ENCODE peak calls at places on chromosomes 1 and 21, in nine cellular contexts. One of them, this sample, is unnamed.

GRCh38 chr1:79887059-79887458 is 880.5 kb upstream of the ADGRL4 start:
- DNase-seq in AG08395: no peak
- DNase-seq in ELR: no peak
- DNase-seq in colonic mucosa: no peak
- DNase-seq in smooth muscle cell of the brain vasculature: no peak
- DNase-seq in GM04503: no peak
- DNase-seq in lower lobe of right lung: no peak
- DNase-seq in left colon: no peak
- DNase-seq in stimulated activated CD8-positive, alpha-beta memory T cell treated with anti-CD3 and anti-CD28 coated beads, Interleukin-7, amount 100 ng/mL, for 1 hour: no peak
- DNase-seq in this sample: no peak

GRCh38 chr1:155882235-155882634 is 22.9 kb downstream of the SYT11 start:
- DNase-seq in GM04503: no peak
- DNase-seq in smooth muscle cell of the brain vasculature: no peak
- DNase-seq in ELR: no peak
- DNase-seq in colonic mucosa: no peak
- DNase-seq in AG08395: no peak
- DNase-seq in stimulated activated CD8-positive, alpha-beta memory T cell treated with anti-CD3 and anti-CD28 coated beads, Interleukin-7, amount 100 ng/mL, for 1 hour: no peak
- DNase-seq in lower lobe of right lung: no peak
- DNase-seq in left colon: no peak
- DNase-seq in this sample: no peak

GRCh38 chr1:197170538-197170937 is 24.1 kb upstream of the ASPM start:
- DNase-seq in colonic mucosa: no peak
- DNase-seq in AG08395: no peak
- DNase-seq in GM04503: no peak
- DNase-seq in smooth muscle cell of the brain vasculature: no peak
- DNase-seq in lower lobe of right lung: no peak
- DNase-seq in ELR: no peak
- DNase-seq in left colon: no peak
- DNase-seq in stimulated activated CD8-positive, alpha-beta memory T cell treated with anti-CD3 and anti-CD28 coated beads, Interleukin-7, amount 100 ng/mL, for 1 hour: no peak
- DNase-seq in this sample: no peak

GRCh38 chr1:225724251-225724650 is 53.4 kb upstream of the SRP9 start:
- DNase-seq in AG08395: no peak
- DNase-seq in colonic mucosa: no peak
- DNase-seq in lower lobe of right lung: no peak
- DNase-seq in GM04503: no peak
- DNase-seq in smooth muscle cell of the brain vasculature: no peak
- DNase-seq in ELR: no peak
- DNase-seq in left colon: no peak
- DNase-seq in stimulated activated CD8-positive, alpha-beta memory T cell treated with anti-CD3 and anti-CD28 coated beads, Interleukin-7, amount 100 ng/mL, for 1 hour: no peak
- DNase-seq in this sample: no peak

GRCh38 chr21:27225142-27225541 is 258.3 kb upstream of the ADAMTS5 start:
- DNase-seq in colonic mucosa: no peak
- DNase-seq in smooth muscle cell of the brain vasculature: no peak
- DNase-seq in lower lobe of right lung: no peak
- DNase-seq in left colon: no peak
- DNase-seq in AG08395: peak
- DNase-seq in GM04503: peak
- DNase-seq in ELR: peak
- DNase-seq in stimulated activated CD8-positive, alpha-beta memory T cell treated with anti-CD3 and anti-CD28 coated beads, Interleukin-7, amount 100 ng/mL, for 1 hour: no peak
- DNase-seq in this sample: no peak

GRCh38 chr21:41783476-41784150 is 16.8 kb upstream of the RIPK4 start:
- DNase-seq in stimulated activated CD8-positive, alpha-beta memory T cell treated with anti-CD3 and anti-CD28 coated beads, Interleukin-7, amount 100 ng/mL, for 1 hour: no peak
- DNase-seq in colonic mucosa: peak
- DNase-seq in left colon: peak
- DNase-seq in GM04503: no peak
- DNase-seq in lower lobe of right lung: no peak
- DNase-seq in smooth muscle cell of the brain vasculature: no peak
- DNase-seq in AG08395: no peak
- DNase-seq in ELR: peak
- DNase-seq in this sample: peak

GRCh38 chr1:25118554-25118953 is 113.7 kb downstream of the SYF2 start:
- DNase-seq in AG08395: no peak
- DNase-seq in colonic mucosa: no peak
- DNase-seq in lower lobe of right lung: no peak
- DNase-seq in stimulated activated CD8-positive, alpha-beta memory T cell treated with anti-CD3 and anti-CD28 coated beads, Interleukin-7, amount 100 ng/mL, for 1 hour: no peak
- DNase-seq in ELR: no peak
- DNase-seq in left colon: no peak
- DNase-seq in GM04503: no peak
- DNase-seq in smooth muscle cell of the brain vasculature: no peak
- DNase-seq in this sample: no peak

GRCh38 chr1:24203404-24203803 is 16.3 kb upstream of the IFNLR1 start:
- DNase-seq in AG08395: no peak
- DNase-seq in smooth muscle cell of the brain vasculature: no peak
- DNase-seq in GM04503: no peak
- DNase-seq in stimulated activated CD8-positive, alpha-beta memory T cell treated with anti-CD3 and anti-CD28 coated beads, Interleukin-7, amount 100 ng/mL, for 1 hour: no peak
- DNase-seq in colonic mucosa: no peak
- DNase-seq in lower lobe of right lung: no peak
- DNase-seq in ELR: no peak
- DNase-seq in left colon: peak
- DNase-seq in this sample: no peak

GRCh38 chr1:53206735-53207379 is 10.2 kb downstream of the CPT2 start:
- DNase-seq in left colon: no peak
- DNase-seq in stimulated activated CD8-positive, alpha-beta memory T cell treated with anti-CD3 and anti-CD28 coated beads, Interleukin-7, amount 100 ng/mL, for 1 hour: no peak
- DNase-seq in colonic mucosa: no peak
- DNase-seq in smooth muscle cell of the brain vasculature: no peak
- DNase-seq in ELR: no peak
- DNase-seq in AG08395: no peak
- DNase-seq in lower lobe of right lung: no peak
- DNase-seq in GM04503: no peak
- DNase-seq in this sample: no peak

GRCh38 chr1:147635342-147635741 is 35.0 kb downstream of the ACP6 start:
- DNase-seq in AG08395: no peak
- DNase-seq in ELR: no peak
- DNase-seq in left colon: no peak
- DNase-seq in colonic mucosa: no peak
- DNase-seq in stimulated activated CD8-positive, alpha-beta memory T cell treated with anti-CD3 and anti-CD28 coated beads, Interleukin-7, amount 100 ng/mL, for 1 hour: no peak
- DNase-seq in lower lobe of right lung: no peak
- DNase-seq in smooth muscle cell of the brain vasculature: no peak
- DNase-seq in GM04503: no peak
- DNase-seq in this sample: no peak

GRCh38 chr1:232521660-232522059 is 108.3 kb downstream of the SIPA1L2 start:
- DNase-seq in left colon: no peak
- DNase-seq in smooth muscle cell of the brain vasculature: no peak
- DNase-seq in stimulated activated CD8-positive, alpha-beta memory T cell treated with anti-CD3 and anti-CD28 coated beads, Interleukin-7, amount 100 ng/mL, for 1 hour: no peak
- DNase-seq in colonic mucosa: no peak
- DNase-seq in AG08395: no peak
- DNase-seq in lower lobe of right lung: no peak
- DNase-seq in ELR: no peak
- DNase-seq in GM04503: no peak
- DNase-seq in this sample: peak

GRCh38 chr1:10912441-10912840 is 100.0 kb upstream of the TARDBP start:
- DNase-seq in stimulated activated CD8-positive, alpha-beta memory T cell treated with anti-CD3 and anti-CD28 coated beads, Interleukin-7, amount 100 ng/mL, for 1 hour: no peak
- DNase-seq in ELR: no peak
- DNase-seq in AG08395: no peak
- DNase-seq in left colon: no peak
- DNase-seq in colonic mucosa: no peak
- DNase-seq in smooth muscle cell of the brain vasculature: no peak
- DNase-seq in lower lobe of right lung: peak
- DNase-seq in GM04503: no peak
- DNase-seq in this sample: no peak

GRCh38 chr1:3009556-3009955 is 11.7 kb upstream of the ACTRT2 start:
- DNase-seq in AG08395: no peak
- DNase-seq in colonic mucosa: no peak
- DNase-seq in lower lobe of right lung: no peak
- DNase-seq in stimulated activated CD8-positive, alpha-beta memory T cell treated with anti-CD3 and anti-CD28 coated beads, Interleukin-7, amount 100 ng/mL, for 1 hour: no peak
- DNase-seq in ELR: no peak
- DNase-seq in smooth muscle cell of the brain vasculature: no peak
- DNase-seq in left colon: no peak
- DNase-seq in GM04503: no peak
- DNase-seq in this sample: no peak

GRCh38 chr1:111045033-111045722 is 81.5 kb upstream of the LRIF1 start:
- DNase-seq in left colon: no peak
- DNase-seq in AG08395: peak
- DNase-seq in stimulated activated CD8-positive, alpha-beta memory T cell treated with anti-CD3 and anti-CD28 coated beads, Interleukin-7, amount 100 ng/mL, for 1 hour: no peak
- DNase-seq in colonic mucosa: no peak
- DNase-seq in smooth muscle cell of the brain vasculature: no peak
- DNase-seq in lower lobe of right lung: no peak
- DNase-seq in GM04503: peak
- DNase-seq in ELR: no peak
- DNase-seq in this sample: no peak

GRCh38 chr1:7827134-7827955 is 25.5 kb downstream of the UTS2 start:
- DNase-seq in smooth muscle cell of the brain vasculature: no peak
- DNase-seq in GM04503: no peak
- DNase-seq in AG08395: no peak
- DNase-seq in left colon: no peak
- DNase-seq in stimulated activated CD8-positive, alpha-beta memory T cell treated with anti-CD3 and anti-CD28 coated beads, Interleukin-7, amount 100 ng/mL, for 1 hour: peak
- DNase-seq in lower lobe of right lung: no peak
- DNase-seq in colonic mucosa: peak
- DNase-seq in ELR: no peak
- DNase-seq in this sample: no peak

GRCh38 chr1:41980872-41981653 is 62.3 kb upstream of the HIVEP3 start:
- DNase-seq in lower lobe of right lung: no peak
- DNase-seq in stimulated activated CD8-positive, alpha-beta memory T cell treated with anti-CD3 and anti-CD28 coated beads, Interleukin-7, amount 100 ng/mL, for 1 hour: no peak
- DNase-seq in ELR: peak
- DNase-seq in colonic mucosa: peak
- DNase-seq in GM04503: no peak
- DNase-seq in smooth muscle cell of the brain vasculature: no peak
- DNase-seq in AG08395: no peak
- DNase-seq in left colon: no peak
- DNase-seq in this sample: peak

GRCh38 chr1:63721531-63722189 is 52.2 kb upstream of the ROR1 start:
- DNase-seq in GM04503: no peak
- DNase-seq in left colon: no peak
- DNase-seq in AG08395: peak
- DNase-seq in lower lobe of right lung: no peak
- DNase-seq in ELR: peak
- DNase-seq in colonic mucosa: no peak
- DNase-seq in smooth muscle cell of the brain vasculature: no peak
- DNase-seq in stimulated activated CD8-positive, alpha-beta memory T cell treated with anti-CD3 and anti-CD28 coated beads, Interleukin-7, amount 100 ng/mL, for 1 hour: no peak
- DNase-seq in this sample: peak

GRCh38 chr21:39108291-39109162 is 74.7 kb downstream of the PSMG1 start:
- DNase-seq in left colon: no peak
- DNase-seq in AG08395: no peak
- DNase-seq in lower lobe of right lung: no peak
- DNase-seq in colonic mucosa: no peak
- DNase-seq in smooth muscle cell of the brain vasculature: no peak
- DNase-seq in ELR: no peak
- DNase-seq in GM04503: no peak
- DNase-seq in stimulated activated CD8-positive, alpha-beta memory T cell treated with anti-CD3 and anti-CD28 coated beads, Interleukin-7, amount 100 ng/mL, for 1 hour: no peak
- DNase-seq in this sample: no peak

GRCh38 chr1:168879906-168880734 is 151.1 kb upstream of the DPT start:
- DNase-seq in stimulated activated CD8-positive, alpha-beta memory T cell treated with anti-CD3 and anti-CD28 coated beads, Interleukin-7, amount 100 ng/mL, for 1 hour: no peak
- DNase-seq in ELR: no peak
- DNase-seq in smooth muscle cell of the brain vasculature: no peak
- DNase-seq in colonic mucosa: peak
- DNase-seq in lower lobe of right lung: no peak
- DNase-seq in AG08395: peak
- DNase-seq in left colon: peak
- DNase-seq in GM04503: peak
- DNase-seq in this sample: no peak

GRCh38 chr1:191405417-191405816 is 752.8 kb upstream of the RGS18 start:
- DNase-seq in colonic mucosa: no peak
- DNase-seq in lower lobe of right lung: no peak
- DNase-seq in AG08395: no peak
- DNase-seq in smooth muscle cell of the brain vasculature: no peak
- DNase-seq in GM04503: no peak
- DNase-seq in left colon: no peak
- DNase-seq in stimulated activated CD8-positive, alpha-beta memory T cell treated with anti-CD3 and anti-CD28 coated beads, Interleukin-7, amount 100 ng/mL, for 1 hour: no peak
- DNase-seq in ELR: no peak
- DNase-seq in this sample: no peak

GRCh38 chr1:27074175-27074780 is 61.6 kb upstream of the TENT5B start:
- DNase-seq in ELR: peak
- DNase-seq in AG08395: peak
- DNase-seq in lower lobe of right lung: no peak
- DNase-seq in GM04503: no peak
- DNase-seq in smooth muscle cell of the brain vasculature: no peak
- DNase-seq in left colon: no peak
- DNase-seq in colonic mucosa: no peak
- DNase-seq in stimulated activated CD8-positive, alpha-beta memory T cell treated with anti-CD3 and anti-CD28 coated beads, Interleukin-7, amount 100 ng/mL, for 1 hour: no peak
- DNase-seq in this sample: peak

GRCh38 chr1:81160696-81161095 is 640.0 kb upstream of the ADGRL2 start:
- DNase-seq in stimulated activated CD8-positive, alpha-beta memory T cell treated with anti-CD3 and anti-CD28 coated beads, Interleukin-7, amount 100 ng/mL, for 1 hour: no peak
- DNase-seq in left colon: no peak
- DNase-seq in lower lobe of right lung: no peak
- DNase-seq in ELR: no peak
- DNase-seq in AG08395: no peak
- DNase-seq in GM04503: no peak
- DNase-seq in colonic mucosa: no peak
- DNase-seq in smooth muscle cell of the brain vasculature: no peak
- DNase-seq in this sample: no peak

GRCh38 chr1:39489567-39490239 is 1.7 kb upstream of the BMP8A start:
- DNase-seq in lower lobe of right lung: no peak
- DNase-seq in GM04503: no peak
- DNase-seq in colonic mucosa: no peak
- DNase-seq in ELR: no peak
- DNase-seq in AG08395: no peak
- DNase-seq in left colon: no peak
- DNase-seq in smooth muscle cell of the brain vasculature: no peak
- DNase-seq in stimulated activated CD8-positive, alpha-beta memory T cell treated with anti-CD3 and anti-CD28 coated beads, Interleukin-7, amount 100 ng/mL, for 1 hour: no peak
- DNase-seq in this sample: no peak

This sample was measured in HT1080.